ENCODE peak calls at places on chromosomes 12 and 14, in four cellular contexts. I is mesenchymal stem cell, X is H9, S is IMR-90. R is an unnamed sample.
A peak's percentile ranks its signal among the peaks of the same experiment; 100 is the strongest.

GRCh38 chr14:56219666-56220413 is 101.6 kb downstream of the PELI2 start:
- DNase-seq in I (peak; percentile 25), X (no peak), S (no peak), R (no peak)

GRCh38 chr14:31127690-31128089 is 79.9 kb downstream of the HECTD1 start:
- DNase-seq in I (no peak), X (no peak), S (no peak), R (no peak)

GRCh38 chr12:58046281-58046680 is 104.9 kb downstream of the ATP23 start:
- DNase-seq in I (no peak), X (no peak), S (no peak), R (no peak)

GRCh38 chr14:23182372-23183014 is 967 bp downstream of the SLC7A8 start:
- DNase-seq in I (no peak), X (peak; percentile 90), S (no peak), R (no peak)

GRCh38 chr14:95352481-95352880 is 32.8 kb upstream of the CLMN start:
- DNase-seq in I (no peak), X (no peak), S (no peak), R (no peak)

GRCh38 chr12:65098364-65098763 is 22.7 kb downstream of the WIF1 start:
- DNase-seq in I (no peak), X (no peak), S (no peak), R (no peak)

GRCh38 chr12:58393152-58393551 is 451.8 kb downstream of the ATP23 start:
- DNase-seq in I (peak; percentile 50), X (no peak), S (peak; percentile 52), R (no peak)

GRCh38 chr12:85823436-85824179 is 12.6 kb downstream of the RASSF9 start:
- DNase-seq in I (peak; percentile 19), X (no peak), S (peak; percentile 42), R (no peak)

GRCh38 chr12:12439636-12440035 is 82.8 kb downstream of the BORCS5 start:
- DNase-seq in I (peak; percentile 41), X (no peak), S (peak; percentile 91), R (no peak)

GRCh38 chr12:128818065-128819022 is 5.4 kb downstream of the SLC15A4 start:
- DNase-seq in I (peak; percentile 64), X (no peak), S (peak; percentile 43), R (no peak)

GRCh38 chr12:111976291-111976690 is 36.7 kb downstream of the TMEM116 start:
- DNase-seq in I (peak; percentile 18), X (no peak), S (no peak), R (no peak)

GRCh38 chr12:101773560-101774206 is 34.4 kb upstream of the SYCP3 start:
- DNase-seq in I (peak; percentile 72), X (peak; percentile 55), S (peak; percentile 75), R (peak; percentile 43)

GRCh38 chr14:94392510-94392935 is 4.1 kb upstream of the SERPINA1 start:
- DNase-seq in I (no peak), X (no peak), S (peak; percentile 65), R (no peak)

GRCh38 chr14:104550849-104551728 is 28.5 kb upstream of the C14orf180 start:
- DNase-seq in I (no peak), X (no peak), S (no peak), R (no peak)

GRCh38 chr12:16165506-16165905 is 112.0 kb downstream of the SLC15A5 start:
- DNase-seq in I (peak; percentile 40), X (peak; percentile 39), S (peak; percentile 47), R (peak; percentile 54)

GRCh38 chr14:38073641-38074040 is 134.1 kb upstream of the SSTR1 start:
- DNase-seq in I (no peak), X (no peak), S (no peak), R (no peak)

GRCh38 chr14:49019467-49020100 is 566.6 kb downstream of the RPS29 start:
- DNase-seq in I (no peak), X (no peak), S (no peak), R (no peak)

GRCh38 chr12:116601524-116601923 is 42.3 kb downstream of the MAP1LC3B2 start:
- DNase-seq in I (peak; percentile 49), X (no peak), S (peak; percentile 46), R (no peak)

GRCh38 chr12:70691018-70691672 is 53.9 kb upstream of the PTPRB start:
- DNase-seq in I (peak; percentile 37), X (no peak), S (peak; percentile 65), R (no peak)

GRCh38 chr12:130827432-130827831 is 11.6 kb downstream of the STX2 start:
- DNase-seq in I (peak; percentile 60), X (peak; percentile 10), S (no peak), R (no peak)

GRCh38 chr12:42916143-42916542 is 326.6 kb upstream of the PRICKLE1 start:
- DNase-seq in I (no peak), X (no peak), S (no peak), R (no peak)

GRCh38 chr12:1800646-1801284 is 19.6 kb upstream of the LRTM2 start:
- DNase-seq in I (peak; percentile 60), X (peak; percentile 73), S (peak; percentile 54), R (peak; percentile 45)

GRCh38 chr14:84006643-84007137 is 1523.3 kb upstream of the FLRT2 start:
- DNase-seq in I (no peak), X (no peak), S (no peak), R (peak; percentile 1)

GRCh38 chr14:47539065-47539464 is 136.3 kb downstream of the MDGA2 start:
- DNase-seq in I (peak; percentile 59), X (peak; percentile 42), S (no peak), R (no peak)

GRCh38 chr14:70881549-70882174 is 25.6 kb upstream of the PCNX1 start:
- DNase-seq in I (no peak), X (no peak), S (no peak), R (no peak)

GRCh38 chr14:34470319-34470718 is 8.3 kb upstream of the SPTSSA start:
- DNase-seq in I (no peak), X (no peak), S (no peak), R (no peak)

GRCh38 chr12:46266382-46266791 is 2.5 kb downstream of the SLC38A1 start:
- DNase-seq in I (peak; percentile 61), X (no peak), S (peak; percentile 61), R (no peak)

GRCh38 chr12:20011200-20011599 is 357.1 kb upstream of the PDE3A start:
- DNase-seq in I (no peak), X (no peak), S (no peak), R (no peak)

GRCh38 chr12:53659011-53659551 is 16.8 kb downstream of the ATP5MC2 start:
- DNase-seq in I (peak; percentile 52), X (no peak), S (peak; percentile 88), R (peak; percentile 71)

GRCh38 chr12:98985156-98985555 is 340.1 kb downstream of the APAF1 start:
- DNase-seq in I (no peak), X (no peak), S (no peak), R (no peak)

GRCh38 chr12:1523046-1523445 is 71.3 kb downstream of the FBXL14 start:
- DNase-seq in I (no peak), X (peak; percentile 59), S (no peak), R (no peak)

GRCh38 chr14:88130057-88130432 is 125.1 kb downstream of the GPR65 start:
- DNase-seq in I (no peak), X (no peak), S (no peak), R (no peak)

GRCh38 chr12:129036135-129036534 is 182.9 kb downstream of the GLT1D1 start:
- DNase-seq in I (no peak), X (no peak), S (no peak), R (no peak)

GRCh38 chr14:101843665-101844064 is 82.2 kb downstream of the PPP2R5C start:
- DNase-seq in I (no peak), X (no peak), S (no peak), R (no peak)

GRCh38 chr12:48824905-48825304 is 6.6 kb downstream of the CACNB3 start:
- DNase-seq in I (no peak), X (no peak), S (no peak), R (no peak)

GRCh38 chr12:4934651-4935050 is 24.9 kb downstream of the KCNA1 start:
- DNase-seq in I (no peak), X (no peak), S (peak; percentile 13), R (no peak)

DNA sequence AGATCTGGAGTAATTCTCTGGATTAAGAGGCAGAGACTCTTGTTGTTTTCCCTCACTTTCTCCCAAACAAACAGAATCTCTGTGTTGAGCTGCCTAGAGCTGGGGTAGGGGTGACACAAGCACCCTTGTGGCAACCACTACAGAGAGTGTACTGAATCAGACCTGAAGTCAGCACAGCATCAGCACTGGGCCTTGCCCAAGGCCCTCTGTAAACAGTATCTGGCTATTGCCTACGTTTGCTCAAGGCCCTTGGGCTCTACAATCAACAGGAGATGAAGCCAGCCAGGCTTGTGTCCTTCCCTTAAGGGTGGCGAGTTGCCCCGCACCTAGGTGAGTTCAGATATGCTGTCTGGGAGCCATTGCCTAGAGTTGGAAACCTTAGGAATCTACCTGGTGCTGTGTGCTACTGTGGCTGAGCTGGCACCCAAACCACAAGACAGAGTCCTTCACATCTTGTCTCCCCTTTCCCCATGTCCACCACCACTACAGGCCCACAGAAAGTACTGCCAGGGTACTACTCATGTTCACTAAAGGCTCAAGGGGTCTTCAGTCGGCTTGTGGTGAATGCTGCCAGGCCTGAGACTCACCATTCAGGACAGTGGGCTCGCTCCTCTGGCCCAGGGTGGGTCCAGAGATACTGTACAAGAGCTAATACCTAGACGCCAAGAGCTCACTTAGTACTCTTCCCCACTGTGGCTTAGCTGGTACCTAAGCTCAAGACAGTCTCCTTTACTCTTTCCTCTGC is 206.8 kb downstream of the SYNE2 start:
- DNase-seq in I (no peak), X (no peak), S (no peak), R (no peak)
- H4K91ac ChIP-seq in I (no peak overlapping the region), X (peak overlapping the region; percentile 46), S (no peak overlapping the region), R (no peak overlapping the region)

DNA sequence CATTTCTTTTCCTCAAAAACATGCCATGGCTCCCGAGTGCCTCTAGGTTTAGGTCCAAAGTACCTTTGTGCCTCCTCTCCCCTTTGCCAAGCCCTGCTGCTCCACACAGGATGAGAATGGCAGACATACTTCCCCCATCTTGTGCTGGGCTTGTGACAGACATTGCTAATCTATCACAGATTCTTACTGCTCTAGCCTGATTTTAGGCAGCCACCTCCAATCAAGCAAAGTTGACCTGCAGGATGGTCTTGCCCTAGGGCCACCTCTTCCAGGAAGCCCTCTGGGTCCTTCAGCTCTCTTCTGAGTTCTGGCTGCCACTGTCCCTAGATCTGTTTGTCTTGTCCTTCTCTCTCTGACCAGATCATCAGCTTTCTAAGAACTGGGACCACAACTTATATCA is 20.5 kb downstream of the FOXN4 start:
- DNase-seq in I (no peak), X (no peak), S (no peak), R (no peak)
- H4K91ac ChIP-seq in I (no peak overlapping the region), X (no peak overlapping the region), S (no peak overlapping the region), R (no peak overlapping the region)

GRCh38 chr12:80690090-80690489 is 17.3 kb upstream of the MYF6 start:
- DNase-seq in I (no peak), X (no peak), S (no peak), R (no peak)

GRCh38 chr12:80690513-80690912 is 16.9 kb upstream of the MYF6 start:
- DNase-seq in I (no peak), X (no peak), S (no peak), R (no peak)

GRCh38 chr12:80697270-80697887 is 10.1 kb upstream of the MYF6 start:
- DNase-seq in I (no peak), X (no peak), S (no peak), R (no peak)

DNA sequence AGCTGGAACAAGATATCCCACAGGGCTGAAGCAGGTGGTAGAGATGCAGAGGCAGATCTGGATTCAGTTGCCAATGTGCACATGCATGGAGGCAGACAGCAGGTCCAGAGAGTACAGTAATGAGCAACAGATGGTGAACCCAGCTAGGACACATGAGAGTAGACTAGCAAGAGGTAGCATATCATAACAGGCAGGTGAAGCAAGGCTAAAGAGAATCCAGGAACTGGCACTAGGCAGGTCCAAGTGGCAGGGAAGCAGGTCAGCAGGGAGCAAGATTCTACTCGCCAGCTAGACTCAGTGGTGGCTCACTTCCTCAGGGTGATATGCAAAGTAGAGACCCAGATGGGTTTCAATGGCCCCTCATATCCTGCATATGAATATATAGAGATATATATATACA is 15.3 kb upstream of the MYF6 start:
- DNase-seq in I (no peak), X (no peak), S (no peak), R (no peak)
- H4K91ac ChIP-seq in I (no peak overlapping the region), X (no peak overlapping the region), S (no peak overlapping the region), R (no peak overlapping the region)

GRCh38 chr14:67984274-67984673 is 164.7 kb downstream of the RAD51B start:
- DNase-seq in I (no peak), X (no peak), S (no peak), R (no peak)
- H4K91ac ChIP-seq in I (no peak overlapping the region), X (no peak overlapping the region), S (no peak overlapping the region), R (no peak overlapping the region)